ENCODE peak calls at places on chromosomes 7 and 10, in seven cellular contexts. Q is cortex of kidney, K is GM12878, P is non-pigmented ciliary epithelial cell, C is lower leg skin, D is H7, U is LoVo. H is an unnamed sample.

GRCh38 chr7:35691827-35692307 is 3.1 kb downstream of the HERPUD2 start:
- DNase-seq in U (no peak), P (no peak), C (no peak), D (no peak), Q (no peak), K (no peak), H (no peak)

GRCh38 chr10:131815366-131816156 is 85.2 kb upstream of the PPP2R2D start:
- DNase-seq in Q (no peak), C (peak), D (peak), U (no peak), K (no peak), P (no peak), H (no peak)

GRCh38 chr10:6927001-6927400 is 346.9 kb upstream of the PRKCQ start:
- DNase-seq in D (no peak), K (no peak), C (no peak), U (no peak), P (no peak), Q (no peak), H (no peak)

GRCh38 chr10:74953214-74953613 is 126.8 kb downstream of the KAT6B start:
- DNase-seq in U (no peak), K (no peak), C (no peak), D (no peak), Q (no peak), P (no peak), H (no peak)

GRCh38 chr10:69180525-69181204 is 631 bp downstream of the SUPV3L1 start:
- DNase-seq in K (no peak), C (no peak), Q (no peak), U (no peak), D (peak), P (no peak), H (no peak)

GRCh38 chr10:33271969-33272583 is 62.4 kb downstream of the NRP1 start:
- DNase-seq in K (no peak), P (no peak), C (no peak), U (no peak), Q (no peak), D (no peak), H (no peak)

GRCh38 chr10:12717981-12718707 is 283.4 kb downstream of the CCDC3 start:
- DNase-seq in D (no peak), Q (no peak), P (no peak), K (no peak), C (no peak), U (no peak), H (no peak)

GRCh38 chr10:8352696-8353095 is 298.2 kb downstream of the GATA3 start:
- DNase-seq in K (no peak), C (no peak), D (no peak), P (no peak), Q (no peak), U (no peak), H (no peak)

GRCh38 chr10:69791812-69792211 is 9.9 kb upstream of the COL13A1 start:
- DNase-seq in Q (no peak), D (no peak), C (no peak), K (no peak), P (no peak), U (no peak), H (no peak)

GRCh38 chr7:34298492-34298891 is 359.5 kb upstream of the NPSR1 start:
- DNase-seq in U (no peak), C (no peak), P (no peak), D (no peak), Q (no peak), K (no peak), H (no peak)

GRCh38 chr10:10552948-10553347 is 464.7 kb upstream of the CELF2 start:
- DNase-seq in P (no peak), K (no peak), U (no peak), D (no peak), Q (no peak), C (no peak), H (no peak)

GRCh38 chr10:57791546-57791945 is 476.1 kb downstream of the IPMK start:
- DNase-seq in K (no peak), P (no peak), D (no peak), Q (no peak), U (no peak), C (no peak), H (no peak)

GRCh38 chr7:41029072-41029492 is 673.8 kb downstream of the INHBA start:
- DNase-seq in Q (no peak), U (peak), C (no peak), P (peak), D (no peak), K (no peak), H (no peak)

GRCh38 chr7:121019018-121019417 is 30.5 kb downstream of the CPED1 start:
- DNase-seq in P (peak), C (no peak), Q (no peak), K (no peak), U (no peak), D (no peak), H (no peak)

GRCh38 chr10:35335718-35336083 is 608 bp upstream of the CCNY start:
- DNase-seq in Q (no peak), P (no peak), C (no peak), K (no peak), U (no peak), D (no peak), H (no peak)

GRCh38 chr7:4650471-4651047 is 31.5 kb upstream of the FOXK1 start:
- DNase-seq in C (no peak), Q (no peak), U (no peak), P (no peak), K (no peak), D (peak), H (peak)